ENCODE peak calls at places on chromosomes 2 and 18, in six cellular contexts. D is fibroblast of villous mesenchyme, P is stomach, O is mucosa of descending colon, J is progenitor cell of endocrine pancreas, R is PC-3. U is an unnamed sample.

GRCh38 chr2:160467086-160467485 is 26.5 kb downstream of the RBMS1 start:
- DNase-seq in D (no peak), P (no peak), O (no peak), J (no peak), R (no peak), U (no peak)

GRCh38 chr2:174632847-174633620 is 35.4 kb upstream of the WIPF1 start:
- DNase-seq in D (peak), P (no peak), O (no peak), J (no peak), R (no peak), U (no peak)

GRCh38 chr18:9884532-9885140 is 1.1 kb upstream of the TXNDC2 start:
- DNase-seq in D (no peak), P (no peak), O (no peak), J (no peak), R (no peak), U (no peak)

GRCh38 chr2:177680866-177681358 is 288.3 kb downstream of the AGPS start:
- DNase-seq in D (no peak), P (no peak), O (no peak), J (no peak), R (no peak), U (no peak)

GRCh38 chr2:33583194-33583938 is 15.7 kb downstream of the FAM98A start:
- DNase-seq in D (peak), P (no peak), O (peak), J (no peak), R (peak), U (no peak)

GRCh38 chr2:86592547-86593230 is 29.4 kb upstream of the CHMP3 start:
- DNase-seq in D (no peak), P (no peak), O (no peak), J (no peak), R (no peak), U (no peak)

GRCh38 chr2:173198338-173198737 is 122.7 kb downstream of the MAP3K20 start:
- DNase-seq in D (no peak), P (no peak), O (no peak), J (no peak), R (no peak), U (no peak)

GRCh38 chr2:63581266-63581961 is 6.9 kb downstream of the WDPCP start:
- DNase-seq in D (peak), P (peak), O (no peak), J (no peak), R (peak), U (no peak)

GRCh38 chr18:76451475-76452331 is 43.3 kb downstream of the ZNF516 start:
- DNase-seq in D (no peak), P (no peak), O (no peak), J (no peak), R (no peak), U (peak)

GRCh38 chr2:140311905-140312304 is 1531.7 kb upstream of the NXPH2 start:
- DNase-seq in D (no peak), P (no peak), O (no peak), J (no peak), R (no peak), U (no peak)

GRCh38 chr2:3482363-3482821 is 36.9 kb downstream of the ADI1 start:
- DNase-seq in D (no peak), P (no peak), O (no peak), J (no peak), R (no peak), U (no peak)

GRCh38 chr18:48563027-48563426 is 24.2 kb downstream of the CTIF start:
- DNase-seq in D (peak), P (no peak), O (no peak), J (no peak), R (peak), U (no peak)

GRCh38 chr18:46485675-46486200 is 171.3 kb downstream of the LOXHD1 start:
- DNase-seq in D (no peak), P (no peak), O (no peak), J (no peak), R (peak), U (no peak)

GRCh38 chr18:13292736-13293135 is 74.2 kb downstream of the LDLRAD4 start:
- DNase-seq in D (no peak), P (no peak), O (no peak), J (no peak), R (no peak), U (no peak)

GRCh38 chr2:215149894-215150293 is 11.5 kb upstream of the ABCA12 start:
- DNase-seq in D (no peak), P (no peak), O (no peak), J (no peak), R (no peak), U (no peak)

GRCh38 chr2:6445156-6445555 is 420.6 kb downstream of the CMPK2 start:
- DNase-seq in D (no peak), P (no peak), O (no peak), J (no peak), R (no peak), U (no peak)

GRCh38 chr2:240277073-240277806 is 136.8 kb upstream of the OTOS start:
- DNase-seq in D (peak), P (peak), O (no peak), J (no peak), R (peak), U (no peak)

GRCh38 chr2:24409166-24409565 is 48.8 kb upstream of the ITSN2 start:
- DNase-seq in D (no peak), P (no peak), O (no peak), J (no peak), R (no peak), U (no peak)

GRCh38 chr2:10360460-10361219 is 57.9 kb downstream of the HPCAL1 start:
- DNase-seq in D (no peak), P (no peak), O (no peak), J (no peak), R (no peak), U (no peak)

GRCh38 chr2:1047485-1047884 is 96.8 kb downstream of the SNTG2 start:
- DNase-seq in D (no peak), P (no peak), O (no peak), J (no peak), R (peak), U (no peak)
- TF ChIP-seq CTCF in D (peak), P (no peak), O (no peak), J (no peak), R (peak), U (peak)

DNA sequence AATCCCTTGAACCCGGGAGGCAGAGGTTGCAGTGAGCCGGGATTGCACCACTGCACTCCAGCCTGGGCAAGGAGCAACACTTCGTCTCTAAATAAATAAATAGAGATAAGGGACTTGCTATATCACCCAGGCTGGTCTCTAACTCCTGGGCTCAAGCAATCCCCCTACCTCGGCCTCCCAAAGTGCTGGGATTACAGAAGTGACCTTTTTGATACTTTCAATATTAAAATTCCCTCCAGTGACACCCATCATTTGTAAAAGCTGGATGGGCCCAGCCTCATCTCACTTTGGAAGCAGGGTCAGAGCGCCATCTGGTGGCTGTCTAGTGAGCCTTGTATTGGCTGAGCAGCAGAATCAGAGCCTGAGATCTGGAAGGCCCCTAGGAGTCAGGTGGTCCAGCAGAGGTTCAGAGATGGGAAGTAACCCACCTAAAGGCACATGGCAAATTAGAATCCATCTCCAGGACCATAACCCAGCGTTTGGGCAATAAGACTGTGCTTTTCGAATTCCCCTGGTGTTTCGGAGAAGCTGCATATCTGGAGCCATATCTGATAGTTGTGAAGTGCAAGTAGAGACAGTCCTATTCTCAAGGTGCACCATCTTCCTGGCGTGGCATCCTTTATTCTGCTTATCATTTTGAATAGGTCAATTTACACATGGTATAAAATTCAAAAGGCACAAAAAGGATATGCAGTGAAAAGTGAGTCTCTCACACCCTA is 18.3 kb upstream of the SLC35F6 start:
- DNase-seq in D (peak), P (peak), O (peak), J (peak), R (peak), U (peak)
- TF ChIP-seq CTCF in D (peak), P (no peak), O (peak), J (peak), R (peak), U (peak)

GRCh38 chr2:39705638-39706037 is 39.9 kb downstream of the TMEM178A start:
- DNase-seq in D (no peak), P (no peak), O (no peak), J (no peak), R (no peak), U (no peak)

GRCh38 chr2:39706945-39707344 is 41.2 kb downstream of the TMEM178A start:
- DNase-seq in D (no peak), P (no peak), O (no peak), J (no peak), R (no peak), U (no peak)

GRCh38 chr2:39704540-39704939 is 38.8 kb downstream of the TMEM178A start:
- DNase-seq in D (no peak), P (no peak), O (no peak), J (no peak), R (no peak), U (no peak)

GRCh38 chr2:39708003-39708402 is 42.3 kb downstream of the TMEM178A start:
- DNase-seq in D (no peak), P (no peak), O (no peak), J (no peak), R (no peak), U (no peak)

DNA sequence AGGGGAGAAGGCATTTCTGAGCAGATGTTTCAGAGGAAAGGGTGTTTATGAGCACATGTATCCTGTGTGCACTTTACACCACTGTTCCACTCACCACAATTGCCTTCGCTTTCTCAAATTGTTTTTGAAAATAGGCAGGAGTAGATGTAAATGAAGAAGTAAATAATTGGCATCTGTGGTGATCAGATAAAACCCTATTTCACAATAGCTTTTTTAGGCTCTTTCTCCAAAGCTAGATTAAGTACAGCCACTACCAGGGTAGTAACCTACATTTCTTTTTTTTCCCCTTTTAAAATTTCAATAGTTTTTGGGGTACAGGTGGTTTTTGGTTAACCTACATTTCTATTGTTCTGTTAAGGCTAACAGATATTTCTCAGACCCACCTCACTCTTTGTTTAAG is 40.6 kb downstream of the TMEM178A start:
- DNase-seq in D (no peak), P (no peak), O (no peak), J (no peak), R (no peak), U (no peak)
- TF ChIP-seq CTCF in D (no peak), P (no peak), O (no peak), J (no peak), R (no peak), U (no peak)

GRCh38 chr2:68244456-68244855 is 7.9 kb downstream of the PPP3R1 start:
- DNase-seq in D (no peak), P (no peak), O (no peak), J (no peak), R (no peak), U (no peak)
- TF ChIP-seq CTCF in D (peak), P (no peak), O (no peak), J (no peak), R (peak), U (no peak)